ENCODE peak calls at places on chromosomes 3 and 15, in four cellular contexts. W is IMR-90, Z is mesendoderm, S is H1. E is an unnamed sample.

GRCh38 chr3:178841011-178841410 is 230.6 kb downstream of the ZMAT3 start:
- DNase-seq in W (no peak), Z (no peak), S (no peak), E (no peak)

GRCh38 chr3:27639271-27639670 is 82.9 kb downstream of the EOMES start:
- DNase-seq in W (no peak), Z (no peak), S (no peak), E (no peak)

GRCh38 chr15:56798639-56799038 is 65.3 kb upstream of the ZNF280D start:
- DNase-seq in W (peak; percentile 10), Z (no peak), S (no peak), E (no peak)

GRCh38 chr3:10505791-10506585 is 602 bp upstream of the ATP2B2 start:
- DNase-seq in W (no peak), Z (no peak), S (no peak), E (no peak)

GRCh38 chr3:148815316-148815715 is 12.3 kb upstream of the CPB1 start:
- DNase-seq in W (no peak), Z (no peak), S (no peak), E (no peak)

GRCh38 chr3:29083607-29084120 is 197.2 kb upstream of the RBMS3 start:
- DNase-seq in W (no peak), Z (no peak), S (no peak), E (no peak)

GRCh38 chr3:149401215-149401925 is 23.9 kb upstream of the TM4SF1 start:
- DNase-seq in W (peak; percentile 90), Z (no peak), S (no peak), E (no peak)

GRCh38 chr3:132405609-132406299 is 11.5 kb upstream of the DNAJC13 start:
- DNase-seq in W (no peak), Z (no peak), S (no peak), E (no peak)

GRCh38 chr3:77321646-77322045 is 281.7 kb downstream of the ROBO2 start:
- DNase-seq in W (no peak), Z (no peak), S (no peak), E (no peak)

GRCh38 chr3:195802261-195802701 is 9.4 kb downstream of the MUC4 start:
- DNase-seq in W (no peak), Z (no peak), S (no peak), E (no peak)

GRCh38 chr3:178422406-178422805 is 113.8 kb upstream of the KCNMB2 start:
- DNase-seq in W (no peak), Z (no peak), S (no peak), E (no peak)

GRCh38 chr3:115658337-115659181 is 35.2 kb downstream of the GAP43 start:
- DNase-seq in W (peak; percentile 82), Z (peak; percentile 95), S (peak; percentile 72), E (peak; percentile 86)

GRCh38 chr15:24763891-24764290 is 88.3 kb downstream of the NPAP1 start:
- DNase-seq in W (no peak), Z (peak; percentile 75), S (no peak), E (no peak)

GRCh38 chr3:188147782-188148181 is 6.2 kb upstream of the LPP start:
- DNase-seq in W (no peak), Z (no peak), S (no peak), E (no peak)

GRCh38 chr3:135197246-135197645 is 402.2 kb downstream of the EPHB1 start:
- DNase-seq in W (no peak), Z (no peak), S (no peak), E (no peak)

GRCh38 chr15:68989876-68990754 is 24.4 kb upstream of the NOX5 start:
- DNase-seq in W (no peak), Z (no peak), S (no peak), E (no peak)

GRCh38 chr3:16550676-16551341 is 37.3 kb upstream of the RFTN1 start:
- DNase-seq in W (peak; percentile 88), Z (peak; percentile 93), S (peak; percentile 36), E (peak; percentile 78)

GRCh38 chr3:24135280-24135679 is 190.2 kb downstream of the NR1D2 start:
- DNase-seq in W (no peak), Z (no peak), S (no peak), E (no peak)

GRCh38 chr3:155772801-155773200 is 27.9 kb upstream of the PLCH1 start:
- DNase-seq in W (peak; percentile 28), Z (no peak), S (no peak), E (no peak)

GRCh38 chr3:120203016-120203415 is 82.0 kb downstream of the GPR156 start:
- DNase-seq in W (peak; percentile 78), Z (no peak), S (no peak), E (no peak)

GRCh38 chr15:99106417-99107220 is 1.7 kb downstream of the SYNM start:
- DNase-seq in W (peak; percentile 98), Z (no peak), S (no peak), E (no peak)

GRCh38 chr15:101045236-101045646 is 126.1 kb downstream of the LRRK1 start:
- DNase-seq in W (peak; percentile 47), Z (no peak), S (no peak), E (peak; percentile 21)

GRCh38 chr3:126129408-126129891 is 45.5 kb upstream of the SLC41A3 start:
- DNase-seq in W (peak; percentile 9), Z (no peak), S (no peak), E (peak; percentile 23)

GRCh38 chr15:89778861-89779260 is 2.7 kb downstream of the MESP2 start:
- DNase-seq in W (no peak), Z (no peak), S (no peak), E (no peak)

GRCh38 chr15:40252438-40253178 is 13.7 kb downstream of the PAK6 start:
- DNase-seq in W (no peak), Z (no peak), S (no peak), E (peak; percentile 70)

GRCh38 chr3:71301001-71301400 is 282.5 kb downstream of the FOXP1 start:
- DNase-seq in W (no peak), Z (no peak), S (no peak), E (no peak)

GRCh38 chr3:183817639-183818038 is 7.7 kb downstream of the MAP6D1 start:
- DNase-seq in W (no peak), Z (no peak), S (no peak), E (no peak)

DNA sequence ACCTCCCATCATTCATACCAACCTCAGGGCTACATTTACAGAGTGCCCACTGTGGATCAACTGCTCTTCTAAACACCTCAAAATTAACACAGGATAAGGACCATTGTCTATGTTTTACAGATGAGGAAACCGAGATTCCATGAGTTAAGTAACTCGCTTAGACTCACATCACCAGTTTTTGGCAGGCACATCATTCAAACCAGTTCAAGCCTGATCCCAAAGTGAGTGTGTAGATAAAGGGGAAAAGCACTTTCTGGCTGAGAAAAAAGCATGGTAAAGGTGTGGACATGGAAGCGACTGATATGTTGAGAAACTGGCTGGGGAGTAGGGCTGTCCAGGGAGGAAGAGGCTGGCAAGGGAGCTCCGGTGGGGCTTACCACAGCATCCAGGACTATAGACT is 193.7 kb upstream of the RORA start:
- DNase-seq in W (no peak), Z (no peak), S (no peak), E (no peak)
- H4K5ac ChIP-seq in W (no peak overlapping the region), Z (no peak overlapping the region), S (no peak overlapping the region), E (no peak overlapping the region)

GRCh38 chr3:67334588-67334987 is 319.8 kb downstream of the SUCLG2 start:
- DNase-seq in W (no peak), Z (no peak), S (no peak), E (no peak)
- H4K5ac ChIP-seq in W (no peak overlapping the region), Z (no peak overlapping the region), S (no peak overlapping the region), E (no peak overlapping the region)

DNA sequence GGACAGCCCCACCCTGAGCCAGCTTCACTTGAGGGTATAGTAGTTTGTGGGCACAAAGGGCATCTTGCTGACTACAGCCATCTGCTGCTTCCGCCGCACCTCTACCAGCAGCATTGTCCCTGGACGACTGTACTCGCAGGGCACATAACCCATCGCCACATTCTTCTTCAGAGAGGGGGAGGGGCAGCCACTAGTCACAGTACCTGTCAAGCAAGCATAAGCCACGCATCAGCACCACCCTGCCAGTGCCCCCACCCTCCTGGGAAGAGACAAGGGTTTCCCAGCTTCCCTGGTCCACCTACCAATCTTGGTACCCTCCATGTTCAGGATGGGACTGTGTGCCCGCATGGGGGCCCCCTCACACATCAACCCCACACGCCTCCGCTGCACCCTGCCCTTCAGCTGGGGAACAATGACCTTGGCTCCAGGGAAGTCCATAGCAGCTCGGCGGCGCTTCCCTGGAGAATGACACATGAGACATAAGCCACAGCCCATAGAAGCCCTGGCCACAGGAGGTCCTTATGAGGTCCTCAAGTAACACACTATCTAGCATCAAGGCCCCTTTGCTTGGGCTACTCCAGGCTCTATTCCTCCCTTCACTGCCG is 4.7 kb downstream of the AMT start:
- DNase-seq in W (no peak), Z (no peak), S (no peak), E (no peak)
- H4K5ac ChIP-seq in W (no peak overlapping the region), Z (no peak overlapping the region), S (no peak overlapping the region), E (no peak overlapping the region)

DNA sequence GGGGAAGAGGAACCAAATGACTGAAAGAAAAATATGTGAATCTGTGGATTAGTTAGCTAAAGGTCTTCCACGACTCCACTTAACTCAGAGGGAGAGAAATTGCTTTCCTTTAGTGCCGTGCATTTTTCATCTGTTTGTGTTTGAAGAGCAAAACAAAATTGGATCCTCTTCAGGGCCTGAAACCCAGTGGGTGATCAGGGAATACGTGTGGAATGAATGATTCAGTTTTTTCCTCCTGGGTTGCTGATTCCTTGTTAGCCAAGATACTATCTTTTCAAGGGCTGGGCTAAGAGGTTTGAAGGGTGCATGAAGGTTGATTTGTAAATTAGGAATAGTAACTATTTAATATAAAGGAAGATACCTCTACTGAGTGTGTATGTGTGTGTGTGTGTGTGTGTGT is 61.0 kb downstream of the TPRG1 start:
- DNase-seq in W (no peak), Z (no peak), S (no peak), E (no peak)
- H4K5ac ChIP-seq in W (no peak overlapping the region), Z (no peak overlapping the region), S (no peak overlapping the region), E (no peak overlapping the region)

DNA sequence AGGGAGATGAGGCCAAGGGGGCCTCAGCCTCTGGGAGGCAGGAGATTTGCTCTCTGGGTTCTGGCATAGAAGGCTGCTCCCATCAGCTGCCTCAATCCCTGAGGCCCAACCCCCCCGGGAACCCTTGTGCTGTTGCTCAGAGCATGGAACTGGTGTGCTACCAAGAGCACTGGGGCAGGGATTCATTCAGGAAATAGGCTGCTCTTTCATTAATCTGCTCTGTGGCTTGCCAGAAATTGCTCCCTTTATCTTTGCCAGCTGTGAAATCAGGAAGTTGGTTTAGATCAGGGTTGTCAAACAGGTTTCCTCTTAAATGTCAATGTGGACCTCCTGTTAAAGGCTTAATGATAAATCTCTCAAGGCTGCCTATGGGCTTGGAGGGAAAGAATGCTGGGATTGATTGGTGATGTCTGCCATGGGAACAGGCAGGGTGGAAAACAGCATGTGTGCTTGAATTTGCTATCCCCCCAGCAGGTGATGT is 18.9 kb downstream of the FAM3D start:
- DNase-seq in W (no peak), Z (peak; percentile 60), S (no peak), E (no peak)
- H4K5ac ChIP-seq in W (no peak overlapping the region), Z (no peak overlapping the region), S (no peak overlapping the region), E (no peak overlapping the region)

GRCh38 chr3:121943434-121943833 is 49.2 kb downstream of the SLC15A2 start:
- DNase-seq in W (no peak), Z (no peak), S (no peak), E (no peak)

GRCh38 chr3:121941592-121941991 is 47.4 kb downstream of the SLC15A2 start:
- DNase-seq in W (no peak), Z (no peak), S (no peak), E (no peak)

GRCh38 chr3:121942116-121942786 is 48.0 kb downstream of the SLC15A2 start:
- DNase-seq in W (peak; percentile 7), Z (no peak), S (no peak), E (no peak)
- H4K5ac ChIP-seq in W (no peak overlapping the region), Z (no peak overlapping the region), S (no peak overlapping the region), E (no peak overlapping the region)

DNA sequence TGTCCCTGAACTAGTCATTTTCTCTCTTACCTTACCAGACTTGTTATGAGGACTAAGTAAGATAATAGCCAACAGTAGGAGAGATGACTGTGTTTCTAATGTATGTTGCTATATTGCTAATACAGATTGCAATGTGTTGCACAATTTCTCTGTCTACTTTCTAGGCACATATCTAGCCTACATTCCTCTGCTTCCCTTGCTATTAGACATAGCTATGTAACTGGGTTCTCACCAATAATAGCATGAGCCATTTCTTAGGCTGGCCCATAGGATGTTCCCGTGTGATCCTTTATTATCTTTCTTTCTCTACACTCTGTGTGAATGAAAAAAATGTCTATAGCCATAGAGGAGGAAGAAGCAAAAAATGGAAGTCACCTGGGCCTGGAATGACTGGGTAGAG is 6.8 kb upstream of the LRRN1 start:
- DNase-seq in W (no peak), Z (no peak), S (no peak), E (no peak)
- H4K5ac ChIP-seq in W (no peak overlapping the region), Z (no peak overlapping the region), S (no peak overlapping the region), E (no peak overlapping the region)

E was measured in H9.